ENCODE peak calls at places on chromosomes 1 and 21, in ten cellular contexts. A, N, H, T, D, Q, Z, J, B and X are unnamed samples.

GRCh38 chr1:147117109-147117508 is 55.2 kb downstream of the PRKAB2 start:
- DNase-seq in A (no peak), N (no peak), H (no peak), T (no peak), D (no peak), Q (no peak), Z (no peak), J (no peak), B (no peak), X (no peak)

GRCh38 chr1:48916121-48917069 is 139.7 kb upstream of the BEND5 start:
- DNase-seq in A (peak), N (no peak), H (no peak), T (no peak), D (no peak), Q (no peak), Z (no peak), J (peak), B (peak), X (peak)

GRCh38 chr1:224565611-224566406 is 50.3 kb upstream of the CNIH3 start:
- DNase-seq in A (no peak), N (no peak), H (no peak), T (no peak), D (no peak), Q (no peak), Z (no peak), J (no peak), B (no peak), X (no peak)

GRCh38 chr1:235106457-235106856 is 22.2 kb downstream of the TOMM20 start:
- DNase-seq in A (no peak), N (no peak), H (no peak), T (no peak), D (no peak), Q (peak), Z (no peak), J (no peak), B (no peak), X (no peak)

GRCh38 chr1:234507626-234508387 is 28.8 kb upstream of the TARBP1 start:
- DNase-seq in A (no peak), N (no peak), H (no peak), T (no peak), D (no peak), Q (no peak), Z (no peak), J (no peak), B (no peak), X (no peak)

GRCh38 chr1:171916315-171916771 is 75.0 kb downstream of the DNM3 start:
- DNase-seq in A (no peak), N (no peak), H (no peak), T (no peak), D (no peak), Q (no peak), Z (no peak), J (no peak), B (no peak), X (no peak)

GRCh38 chr1:234558186-234558836 is 51.7 kb downstream of the IRF2BP2 start:
- DNase-seq in A (peak), N (no peak), H (no peak), T (no peak), D (no peak), Q (no peak), Z (no peak), J (peak), B (no peak), X (no peak)

GRCh38 chr1:235465066-235465465 is 39.2 kb downstream of the B3GALNT2 start:
- DNase-seq in A (no peak), N (no peak), H (no peak), T (no peak), D (no peak), Q (no peak), Z (no peak), J (no peak), B (no peak), X (no peak)

GRCh38 chr1:223233019-223233409 is 90.0 kb upstream of the TLR5 start:
- DNase-seq in A (no peak), N (no peak), H (no peak), T (no peak), D (no peak), Q (peak), Z (no peak), J (no peak), B (no peak), X (peak)

GRCh38 chr1:86938855-86939254 is 24.4 kb downstream of the HS2ST1 start:
- DNase-seq in A (no peak), N (no peak), H (no peak), T (no peak), D (no peak), Q (no peak), Z (no peak), J (no peak), B (no peak), X (no peak)

GRCh38 chr1:32014199-32014936 is 700 bp downstream of the KHDRBS1 start:
- DNase-seq in A (peak), N (peak), H (peak), T (peak), D (peak), Q (peak), Z (peak), J (peak), B (no peak), X (peak)

GRCh38 chr1:1304331-1305299 is 3.1 kb downstream of the ACAP3 start:
- DNase-seq in A (no peak), N (peak), H (no peak), T (peak), D (no peak), Q (no peak), Z (no peak), J (peak), B (peak), X (peak)

GRCh38 chr1:67144696-67145095 is 9.9 kb upstream of the C1orf141 start:
- DNase-seq in A (no peak), N (no peak), H (no peak), T (no peak), D (peak), Q (no peak), Z (no peak), J (peak), B (no peak), X (no peak)

GRCh38 chr1:150575518-150576366 is 3.7 kb downstream of the MCL1 start:
- DNase-seq in A (no peak), N (no peak), H (no peak), T (no peak), D (no peak), Q (no peak), Z (no peak), J (no peak), B (no peak), X (no peak)

GRCh38 chr1:44672254-44672955 is 1.9 kb downstream of the TMEM53 start:
- DNase-seq in A (peak), N (no peak), H (no peak), T (peak), D (no peak), Q (no peak), Z (no peak), J (peak), B (no peak), X (peak)

GRCh38 chr21:37455504-37455911 is 88.9 kb downstream of the DYRK1A start:
- DNase-seq in A (no peak), N (no peak), H (no peak), T (no peak), D (no peak), Q (no peak), Z (no peak), J (peak), B (no peak), X (peak)

GRCh38 chr1:95265106-95265505 is 31.1 kb downstream of the RWDD3 start:
- DNase-seq in A (no peak), N (no peak), H (no peak), T (no peak), D (no peak), Q (no peak), Z (no peak), J (no peak), B (no peak), X (no peak)

GRCh38 chr1:200919386-200919785 is 24.7 kb downstream of the INAVA start:
- DNase-seq in A (no peak), N (no peak), H (no peak), T (no peak), D (no peak), Q (no peak), Z (no peak), J (no peak), B (no peak), X (no peak)

GRCh38 chr21:21114456-21114855 is 116.2 kb downstream of the NCAM2 start:
- DNase-seq in A (peak), N (no peak), H (no peak), T (no peak), D (no peak), Q (no peak), Z (no peak), J (no peak), B (no peak), X (peak)

GRCh38 chr1:53448241-53448841 is 10.9 kb upstream of the DMRTB1 start:
- DNase-seq in A (no peak), N (no peak), H (no peak), T (no peak), D (no peak), Q (no peak), Z (no peak), J (no peak), B (no peak), X (no peak)

GRCh38 chr1:2580691-2581090 is 5.9 kb upstream of the PRXL2B start:
- DNase-seq in A (no peak), N (no peak), H (no peak), T (no peak), D (no peak), Q (no peak), Z (no peak), J (no peak), B (no peak), X (no peak)

GRCh38 chr1:200275415-200275814 is 134.4 kb downstream of the ZNF281 start:
- DNase-seq in A (no peak), N (no peak), H (no peak), T (no peak), D (no peak), Q (no peak), Z (no peak), J (no peak), B (no peak), X (no peak)

GRCh38 chr1:167833904-167834303 is 80.0 kb downstream of the ADCY10 start:
- DNase-seq in A (no peak), N (no peak), H (no peak), T (no peak), D (no peak), Q (no peak), Z (no peak), J (no peak), B (no peak), X (no peak)

GRCh38 chr1:166017395-166017794 is 149.4 kb downstream of the FAM78B start:
- DNase-seq in A (no peak), N (no peak), H (no peak), T (no peak), D (no peak), Q (no peak), Z (no peak), J (no peak), B (no peak), X (peak)

GRCh38 chr1:98458514-98459259 is 202.8 kb upstream of the SNX7 start:
- DNase-seq in A (no peak), N (no peak), H (no peak), T (no peak), D (no peak), Q (no peak), Z (no peak), J (no peak), B (no peak), X (no peak)

GRCh38 chr1:206672844-206673758 is 11.6 kb upstream of the MAPKAPK2 start:
- DNase-seq in A (peak), N (no peak), H (no peak), T (no peak), D (no peak), Q (no peak), Z (no peak), J (peak), B (no peak), X (peak)

GRCh38 chr1:206100226-206100780 is 16.9 kb downstream of the AVPR1B start:
- DNase-seq in A (peak), N (no peak), H (no peak), T (no peak), D (no peak), Q (no peak), Z (no peak), J (no peak), B (no peak), X (no peak)

GRCh38 chr1:113191579-113192076 is 118.6 kb downstream of the LRIG2 start:
- DNase-seq in A (peak), N (peak), H (no peak), T (no peak), D (no peak), Q (no peak), Z (no peak), J (no peak), B (no peak), X (peak)